ENCODE peak calls at places on chromosomes 6 and 20, in four cellular contexts. O, P, X and H are unnamed samples.

GRCh38 chr6:77457720-77458349 is 5.5 kb downstream of the HTR1B start:
- DNase-seq in O (peak; percentile 90), P (peak; percentile 19), X (peak; percentile 70), H (peak; percentile 92)

GRCh38 chr6:70180183-70180903 is 122.5 kb downstream of the COL9A1 start:
- DNase-seq in O (no peak), P (no peak), X (no peak), H (no peak)

GRCh38 chr20:13839421-13840092 is 54.7 kb downstream of the NDUFAF5 start:
- DNase-seq in O (no peak), P (no peak), X (peak; percentile 45), H (peak; percentile 29)

GRCh38 chr6:158488065-158488464 is 71.8 kb upstream of the TMEM181 start:
- DNase-seq in O (peak; percentile 88), P (no peak), X (peak; percentile 82), H (peak; percentile 83)

GRCh38 chr20:48965189-48965910 is 43.8 kb downstream of the ARFGEF2 start:
- DNase-seq in O (no peak), P (peak; percentile 3), X (no peak), H (no peak)

GRCh38 chr20:49323622-49324238 is 45.9 kb upstream of the ZNFX1 start:
- DNase-seq in O (peak; percentile 30), P (peak; percentile 40), X (peak; percentile 60), H (peak; percentile 44)

GRCh38 chr6:154232013-154232920 is 124.3 kb downstream of the IPCEF1 start:
- DNase-seq in O (no peak), P (no peak), X (no peak), H (peak; percentile 11)

GRCh38 chr6:170227996-170228550 is 62.8 kb downstream of the DLL1 start:
- DNase-seq in O (no peak), P (no peak), X (no peak), H (no peak)

GRCh38 chr20:58547527-58548475 is 32.6 kb upstream of the APCDD1L start:
- DNase-seq in O (no peak), P (no peak), X (no peak), H (no peak)

GRCh38 chr20:37095108-37095608 is 639 bp downstream of the RBL1 start:
- DNase-seq in O (no peak), P (no peak), X (peak; percentile 5), H (no peak)

GRCh38 chr6:149963212-149963461 is 606 bp upstream of the ULBP1 start:
- DNase-seq in O (no peak), P (peak; percentile 79), X (peak; percentile 83), H (peak; percentile 17)

GRCh38 chr6:129730477-129731165 is 20.6 kb upstream of the ARHGAP18 start:
- DNase-seq in O (no peak), P (peak; percentile 18), X (peak; percentile 57), H (no peak)

GRCh38 chr20:58716476-58717277 is 24.1 kb downstream of the NPEPL1 start:
- DNase-seq in O (no peak), P (peak; percentile 29), X (no peak), H (no peak)

GRCh38 chr6:29723666-29724588 is 693 bp downstream of the HLA-F start:
- DNase-seq in O (no peak), P (no peak), X (peak; percentile 5), H (no peak)

GRCh38 chr6:87518453-87518852 is 45.7 kb downstream of the SLC35A1 start:
- DNase-seq in O (no peak), P (no peak), X (no peak), H (no peak)

GRCh38 chr6:6409397-6410030 is 89.1 kb upstream of the F13A1 start:
- DNase-seq in O (no peak), P (no peak), X (no peak), H (no peak)

GRCh38 chr6:79712616-79713015 is 81.5 kb downstream of the SH3BGRL2 start:
- DNase-seq in O (no peak), P (no peak), X (no peak), H (no peak)

GRCh38 chr6:37696220-37696840 is 1.4 kb downstream of the MDGA1 start:
- DNase-seq in O (no peak), P (peak; percentile 62), X (peak; percentile 15), H (no peak)

GRCh38 chr20:58102744-58103516 is 125.5 kb downstream of the ANKRD60 start:
- DNase-seq in O (no peak), P (no peak), X (no peak), H (no peak)

GRCh38 chr6:29770286-29770685 is 47.1 kb downstream of the HLA-F start:
- DNase-seq in O (no peak), P (no peak), X (no peak), H (no peak)

GRCh38 chr6:30740993-30741784 is 1.3 kb downstream of the FLOT1 start:
- DNase-seq in O (no peak), P (no peak), X (no peak), H (no peak)

GRCh38 chr6:89434954-89435353 is 2.0 kb downstream of the ANKRD6 start:
- DNase-seq in O (no peak), P (no peak), X (no peak), H (no peak)